ENCODE peak calls at places on chromosome 16, in seven cellular contexts. B is spleen, Y is GM23338, A is stomach, P is sigmoid colon, M is suprapubic skin, F is transverse colon. I is an unnamed sample.
A peak's percentile ranks its signal among the peaks of the same experiment; 100 is the strongest.

GRCh38 chr16:88318521-88318920 is 64.2 kb upstream of the ZNF469 start:
- DNase-seq in F (no peak), B (no peak), M (no peak), A (no peak), P (no peak), Y (no peak), I (no peak)

GRCh38 chr16:83355570-83356218 is 452.1 kb upstream of the HSBP1 start:
- DNase-seq in F (no peak), Y (no peak), A (no peak), P (no peak), M (no peak), B (no peak), I (no peak)

GRCh38 chr16:60945225-60945624 is 1091.0 kb downstream of the CDH8 start:
- DNase-seq in F (no peak), B (no peak), Y (peak; percentile 75), P (no peak), A (no peak), M (no peak), I (no peak)

GRCh38 chr16:12627394-12627793 is 176.3 kb downstream of the CPPED1 start:
- DNase-seq in Y (no peak), B (no peak), F (no peak), M (no peak), A (no peak), P (no peak), I (no peak)

GRCh38 chr16:85668676-85669424 is 19.9 kb downstream of the GINS2 start:
- DNase-seq in M (peak; percentile 52), P (peak; percentile 30), B (peak; percentile 41), Y (no peak), F (no peak), A (no peak), I (no peak)

GRCh38 chr16:27759947-27760844 is 210.3 kb downstream of the KATNIP start:
- DNase-seq in A (no peak), Y (no peak), F (no peak), B (no peak), M (no peak), P (no peak), I (peak; percentile 85)

GRCh38 chr16:64809876-64810629 is 311.8 kb downstream of the CDH11 start:
- DNase-seq in B (no peak), A (no peak), P (no peak), Y (peak; percentile 42), M (no peak), F (no peak), I (no peak)

GRCh38 chr16:74607967-74608356 is 1.0 kb upstream of the GLG1 start:
- DNase-seq in A (no peak), P (no peak), Y (peak; percentile 81), F (no peak), B (no peak), M (peak; percentile 55), I (no peak)

GRCh38 chr16:68291227-68291626 is 19.5 kb downstream of the SLC7A6OS start:
- DNase-seq in F (no peak), Y (no peak), P (no peak), M (no peak), B (no peak), A (no peak), I (no peak)

GRCh38 chr16:23141959-23142740 is 7.1 kb downstream of the USP31 start:
- DNase-seq in M (no peak), P (no peak), A (no peak), B (no peak), F (no peak), Y (no peak), I (no peak)

GRCh38 chr16:25912321-25912720 is 220.6 kb downstream of the HS3ST4 start:
- DNase-seq in M (no peak), B (no peak), F (no peak), Y (no peak), P (no peak), A (no peak), I (no peak)

GRCh38 chr16:83779881-83780280 is 27.9 kb upstream of the HSBP1 start:
- DNase-seq in Y (no peak), B (no peak), A (no peak), P (no peak), M (no peak), F (no peak), I (no peak)

GRCh38 chr16:73058221-73058615 is 10.3 kb upstream of the ZFHX3 start:
- DNase-seq in B (peak; percentile 89), F (peak; percentile 58), P (no peak), M (peak; percentile 67), Y (peak; percentile 62), A (peak; percentile 62), I (no peak)

GRCh38 chr16:554640-555413 is 5.4 kb upstream of the PRR35 start:
- DNase-seq in F (peak; percentile 34), A (no peak), B (no peak), M (no peak), P (no peak), Y (no peak), I (no peak)

GRCh38 chr16:67563708-67564468 is 1.6 kb downstream of the CTCF start:
- DNase-seq in M (no peak), Y (peak; percentile 48), A (peak; percentile 46), F (peak; percentile 57), B (no peak), P (peak; percentile 86), I (peak; percentile 75)

GRCh38 chr16:28491080-28491969 is 549 bp downstream of the CLN3 start:
- DNase-seq in A (no peak), M (peak; percentile 82), P (peak; percentile 77), Y (peak; percentile 64), B (peak; percentile 90), F (peak; percentile 53), I (peak; percentile 70)

GRCh38 chr16:71338193-71338592 is 20.3 kb upstream of the CALB2 start:
- DNase-seq in F (no peak), Y (no peak), M (no peak), A (no peak), B (no peak), P (no peak), I (no peak)
- TF ChIP-seq POLR2AphosphoS5 in F (no peak), Y (no peak), M (no peak), A (no peak), B (no peak), P (no peak), I (no peak)

DNA sequence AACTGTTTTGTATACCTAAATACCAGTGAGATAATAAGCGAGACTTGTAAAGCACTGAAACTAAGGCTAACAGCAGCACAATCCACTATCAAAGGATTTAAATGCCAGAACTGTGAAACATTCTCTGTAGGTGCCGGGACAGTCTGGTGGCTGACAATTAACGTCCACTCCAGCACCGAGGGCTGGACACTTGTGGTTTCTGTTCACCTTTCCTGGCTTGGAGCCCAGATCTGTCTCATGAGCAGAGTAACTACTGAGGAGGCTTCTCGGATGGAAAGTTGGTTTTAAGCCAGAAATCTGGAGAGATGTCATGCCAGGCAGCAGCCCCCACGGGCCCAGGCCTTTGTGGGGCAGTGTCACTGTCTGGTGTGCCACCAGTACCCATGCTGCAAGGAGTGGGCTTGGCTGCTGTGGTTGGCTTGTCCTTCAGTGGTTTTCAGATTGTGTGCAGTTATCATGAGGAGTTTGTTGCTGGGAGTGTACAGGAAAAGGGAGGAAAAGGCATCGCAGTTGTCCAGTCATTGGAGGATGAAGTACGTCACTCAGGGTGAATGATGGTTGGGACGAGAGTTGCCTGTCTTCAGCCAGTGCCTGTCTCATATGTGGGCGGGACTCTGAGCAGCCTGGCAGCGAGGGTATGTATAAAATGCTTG is 35.5 kb downstream of the UBN1 start:
- DNase-seq in P (no peak), B (no peak), F (no peak), Y (no peak), M (no peak), A (peak; percentile 69), I (no peak)
- TF ChIP-seq POLR2AphosphoS5 in P (no peak), B (no peak), F (no peak), Y (no peak), M (no peak), A (no peak), I (no peak)

GRCh38 chr16:65838001-65838400 is 528.5 kb upstream of the CDH5 start:
- DNase-seq in P (no peak), B (no peak), M (no peak), Y (no peak), A (no peak), F (no peak), I (peak; percentile 7)
- TF ChIP-seq POLR2AphosphoS5 in P (no peak), B (no peak), M (no peak), Y (no peak), A (no peak), F (no peak), I (no peak)

GRCh38 chr16:53732296-53732929 is 28.5 kb downstream of the FTO start:
- DNase-seq in B (no peak), Y (no peak), M (no peak), P (no peak), A (peak; percentile 53), F (peak; percentile 29), I (no peak)
- TF ChIP-seq POLR2AphosphoS5 in B (no peak), Y (no peak), M (no peak), P (no peak), A (no peak), F (peak; percentile 39), I (no peak)

GRCh38 chr16:81366316-81366932 is 51.7 kb downstream of the GAN start:
- DNase-seq in B (no peak), Y (peak; percentile 70), A (no peak), P (no peak), F (no peak), M (no peak), I (no peak)
- TF ChIP-seq POLR2AphosphoS5 in B (no peak), Y (no peak), A (no peak), P (no peak), F (no peak), M (no peak), I (no peak)

GRCh38 chr16:11322823-11323222 is 22.4 kb upstream of the RMI2 start:
- DNase-seq in M (no peak), Y (no peak), B (no peak), P (no peak), A (no peak), F (no peak), I (no peak)

GRCh38 chr16:11321662-11322061 is 23.6 kb upstream of the RMI2 start:
- DNase-seq in F (no peak), M (no peak), Y (no peak), P (no peak), B (no peak), A (no peak), I (no peak)

GRCh38 chr16:11325404-11326083 is 19.7 kb upstream of the RMI2 start:
- DNase-seq in P (no peak), F (no peak), M (no peak), A (no peak), B (no peak), Y (no peak), I (peak; percentile 53)

GRCh38 chr16:11326084-11326736 is 19.0 kb upstream of the RMI2 start:
- DNase-seq in B (no peak), F (no peak), M (no peak), Y (no peak), A (no peak), P (no peak), I (no peak)

GRCh38 chr16:11323551-11324336 is 21.5 kb upstream of the RMI2 start:
- DNase-seq in F (no peak), P (no peak), M (no peak), A (no peak), Y (no peak), B (no peak), I (no peak)
- TF ChIP-seq POLR2AphosphoS5 in F (no peak), P (no peak), M (no peak), A (no peak), Y (no peak), B (no peak), I (no peak)

GRCh38 chr16:56742030-56742984 is 12.4 kb downstream of the NUP93 start:
- DNase-seq in A (no peak), F (no peak), M (no peak), Y (no peak), P (no peak), B (no peak), I (no peak)
- TF ChIP-seq POLR2AphosphoS5 in A (no peak), F (no peak), M (no peak), Y (no peak), P (no peak), B (no peak), I (no peak)

GRCh38 chr16:62088731-62089410 is 52.6 kb upstream of the CDH8 start:
- DNase-seq in P (no peak), M (no peak), Y (no peak), B (no peak), A (no peak), F (no peak), I (no peak)
- TF ChIP-seq POLR2AphosphoS5 in P (no peak), M (no peak), Y (no peak), B (no peak), A (no peak), F (no peak), I (no peak)

I was measured in HL-60.